ENCODE peak calls at places on chromosomes 11 and 22, in seven cellular contexts. One of them, this sample, is unnamed.

GRCh38 chr11:5289696-5290095 is 12.1 kb downstream of the OR51B4 start:
- DNase-seq in stimulated activated CD4-positive, alpha-beta T cell treated with anti-CD3 and anti-CD28 coated beads, Interleukin-2, amount 100 ng/mL, for 4 hours: no peak
- DNase-seq in NCI-H1930: no peak
- DNase-seq in HTR-8/SVneo: no peak
- DNase-seq in cardiac fibroblast: peak
- DNase-seq in sciatic nerve: no peak
- DNase-seq in amniotic stem cell: no peak
- DNase-seq in this sample: no peak

GRCh38 chr22:22692707-22693530 is 48.5 kb downstream of the GGTLC2 start:
- DNase-seq in cardiac fibroblast: peak
- DNase-seq in amniotic stem cell: no peak
- DNase-seq in sciatic nerve: no peak
- DNase-seq in HTR-8/SVneo: no peak
- DNase-seq in stimulated activated CD4-positive, alpha-beta T cell treated with anti-CD3 and anti-CD28 coated beads, Interleukin-2, amount 100 ng/mL, for 4 hours: peak
- DNase-seq in NCI-H1930: peak
- DNase-seq in this sample: no peak

GRCh38 chr22:47388778-47389177 is 626.3 kb downstream of the TBC1D22A start:
- DNase-seq in sciatic nerve: no peak
- DNase-seq in HTR-8/SVneo: no peak
- DNase-seq in cardiac fibroblast: no peak
- DNase-seq in NCI-H1930: no peak
- DNase-seq in amniotic stem cell: no peak
- DNase-seq in stimulated activated CD4-positive, alpha-beta T cell treated with anti-CD3 and anti-CD28 coated beads, Interleukin-2, amount 100 ng/mL, for 4 hours: no peak
- DNase-seq in this sample: no peak

GRCh38 chr11:71186861-71187260 is 65.5 kb downstream of the SHANK2 start:
- DNase-seq in HTR-8/SVneo: no peak
- DNase-seq in sciatic nerve: peak
- DNase-seq in stimulated activated CD4-positive, alpha-beta T cell treated with anti-CD3 and anti-CD28 coated beads, Interleukin-2, amount 100 ng/mL, for 4 hours: no peak
- DNase-seq in amniotic stem cell: no peak
- DNase-seq in NCI-H1930: no peak
- DNase-seq in cardiac fibroblast: no peak
- DNase-seq in this sample: no peak

GRCh38 chr11:128484172-128484571 is 103.2 kb downstream of the ETS1 start:
- DNase-seq in cardiac fibroblast: no peak
- DNase-seq in HTR-8/SVneo: no peak
- DNase-seq in NCI-H1930: no peak
- DNase-seq in amniotic stem cell: no peak
- DNase-seq in stimulated activated CD4-positive, alpha-beta T cell treated with anti-CD3 and anti-CD28 coated beads, Interleukin-2, amount 100 ng/mL, for 4 hours: no peak
- DNase-seq in sciatic nerve: no peak
- DNase-seq in this sample: no peak

GRCh38 chr11:94134651-94135512 is 6.2 kb downstream of the PANX1 start:
- DNase-seq in amniotic stem cell: peak
- DNase-seq in cardiac fibroblast: peak
- DNase-seq in stimulated activated CD4-positive, alpha-beta T cell treated with anti-CD3 and anti-CD28 coated beads, Interleukin-2, amount 100 ng/mL, for 4 hours: no peak
- DNase-seq in NCI-H1930: no peak
- DNase-seq in sciatic nerve: peak
- DNase-seq in HTR-8/SVneo: no peak
- DNase-seq in this sample: peak

GRCh38 chr11:114607753-114608459 is 12.3 kb upstream of the NXPE4 start:
- DNase-seq in sciatic nerve: no peak
- DNase-seq in stimulated activated CD4-positive, alpha-beta T cell treated with anti-CD3 and anti-CD28 coated beads, Interleukin-2, amount 100 ng/mL, for 4 hours: no peak
- DNase-seq in NCI-H1930: no peak
- DNase-seq in HTR-8/SVneo: no peak
- DNase-seq in amniotic stem cell: no peak
- DNase-seq in cardiac fibroblast: no peak
- DNase-seq in this sample: no peak

GRCh38 chr11:55949330-55949729 is 13.1 kb upstream of the OR5I1 start:
- DNase-seq in cardiac fibroblast: no peak
- DNase-seq in HTR-8/SVneo: no peak
- DNase-seq in stimulated activated CD4-positive, alpha-beta T cell treated with anti-CD3 and anti-CD28 coated beads, Interleukin-2, amount 100 ng/mL, for 4 hours: no peak
- DNase-seq in NCI-H1930: no peak
- DNase-seq in amniotic stem cell: no peak
- DNase-seq in sciatic nerve: no peak
- DNase-seq in this sample: no peak

GRCh38 chr11:96309001-96309642 is 33.9 kb downstream of the MAML2 start:
- DNase-seq in cardiac fibroblast: peak
- DNase-seq in sciatic nerve: no peak
- DNase-seq in HTR-8/SVneo: no peak
- DNase-seq in amniotic stem cell: no peak
- DNase-seq in stimulated activated CD4-positive, alpha-beta T cell treated with anti-CD3 and anti-CD28 coated beads, Interleukin-2, amount 100 ng/mL, for 4 hours: no peak
- DNase-seq in NCI-H1930: no peak
- DNase-seq in this sample: no peak

GRCh38 chr11:43955381-43956118 is 13.1 kb downstream of the C11orf96 start:
- DNase-seq in stimulated activated CD4-positive, alpha-beta T cell treated with anti-CD3 and anti-CD28 coated beads, Interleukin-2, amount 100 ng/mL, for 4 hours: no peak
- DNase-seq in HTR-8/SVneo: no peak
- DNase-seq in cardiac fibroblast: peak
- DNase-seq in amniotic stem cell: no peak
- DNase-seq in NCI-H1930: no peak
- DNase-seq in sciatic nerve: no peak
- DNase-seq in this sample: no peak

GRCh38 chr22:31917227-31917921 is 27.0 kb upstream of the YWHAH start:
- DNase-seq in HTR-8/SVneo: no peak
- DNase-seq in stimulated activated CD4-positive, alpha-beta T cell treated with anti-CD3 and anti-CD28 coated beads, Interleukin-2, amount 100 ng/mL, for 4 hours: no peak
- DNase-seq in NCI-H1930: no peak
- DNase-seq in sciatic nerve: no peak
- DNase-seq in cardiac fibroblast: no peak
- DNase-seq in amniotic stem cell: no peak
- DNase-seq in this sample: no peak

GRCh38 chr11:130671801-130672700 is 223.6 kb downstream of the ADAMTS15 start:
- DNase-seq in cardiac fibroblast: peak
- DNase-seq in NCI-H1930: no peak
- DNase-seq in amniotic stem cell: peak
- DNase-seq in stimulated activated CD4-positive, alpha-beta T cell treated with anti-CD3 and anti-CD28 coated beads, Interleukin-2, amount 100 ng/mL, for 4 hours: no peak
- DNase-seq in HTR-8/SVneo: no peak
- DNase-seq in sciatic nerve: peak
- DNase-seq in this sample: no peak

GRCh38 chr11:67273260-67273990 is 7.2 kb downstream of the GRK2 start:
- DNase-seq in sciatic nerve: peak
- DNase-seq in HTR-8/SVneo: no peak
- DNase-seq in NCI-H1930: no peak
- DNase-seq in stimulated activated CD4-positive, alpha-beta T cell treated with anti-CD3 and anti-CD28 coated beads, Interleukin-2, amount 100 ng/mL, for 4 hours: no peak
- DNase-seq in amniotic stem cell: no peak
- DNase-seq in cardiac fibroblast: no peak
- DNase-seq in this sample: no peak

GRCh38 chr11:62664405-62665074 is 470 bp downstream of the C11orf98 start:
- DNase-seq in HTR-8/SVneo: peak
- DNase-seq in cardiac fibroblast: peak
- DNase-seq in NCI-H1930: peak
- DNase-seq in stimulated activated CD4-positive, alpha-beta T cell treated with anti-CD3 and anti-CD28 coated beads, Interleukin-2, amount 100 ng/mL, for 4 hours: peak
- DNase-seq in sciatic nerve: peak
- DNase-seq in amniotic stem cell: peak
- DNase-seq in this sample: no peak

GRCh38 chr11:73252577-73253191 is 19.5 kb upstream of the P2RY6 start:
- DNase-seq in stimulated activated CD4-positive, alpha-beta T cell treated with anti-CD3 and anti-CD28 coated beads, Interleukin-2, amount 100 ng/mL, for 4 hours: no peak
- DNase-seq in HTR-8/SVneo: no peak
- DNase-seq in NCI-H1930: peak
- DNase-seq in amniotic stem cell: no peak
- DNase-seq in cardiac fibroblast: no peak
- DNase-seq in sciatic nerve: peak
- DNase-seq in this sample: no peak

GRCh38 chr22:39080052-39080762 is 3.1 kb downstream of the APOBEC3G start:
- DNase-seq in sciatic nerve: no peak
- DNase-seq in stimulated activated CD4-positive, alpha-beta T cell treated with anti-CD3 and anti-CD28 coated beads, Interleukin-2, amount 100 ng/mL, for 4 hours: no peak
- DNase-seq in cardiac fibroblast: no peak
- DNase-seq in HTR-8/SVneo: no peak
- DNase-seq in NCI-H1930: no peak
- DNase-seq in amniotic stem cell: no peak
- DNase-seq in this sample: no peak

GRCh38 chr11:126926376-126926791 is 74.2 kb downstream of the KIRREL3 start:
- DNase-seq in stimulated activated CD4-positive, alpha-beta T cell treated with anti-CD3 and anti-CD28 coated beads, Interleukin-2, amount 100 ng/mL, for 4 hours: no peak
- DNase-seq in NCI-H1930: no peak
- DNase-seq in HTR-8/SVneo: no peak
- DNase-seq in amniotic stem cell: no peak
- DNase-seq in cardiac fibroblast: peak
- DNase-seq in sciatic nerve: no peak
- DNase-seq in this sample: no peak

GRCh38 chr22:26766510-26767350 is 109.3 kb downstream of the MIAT start:
- DNase-seq in sciatic nerve: no peak
- DNase-seq in amniotic stem cell: no peak
- DNase-seq in HTR-8/SVneo: no peak
- DNase-seq in cardiac fibroblast: no peak
- DNase-seq in stimulated activated CD4-positive, alpha-beta T cell treated with anti-CD3 and anti-CD28 coated beads, Interleukin-2, amount 100 ng/mL, for 4 hours: no peak
- DNase-seq in NCI-H1930: no peak
- DNase-seq in this sample: no peak

GRCh38 chr11:60756307-60757032 is at the start of gene MS4A15:
- DNase-seq in amniotic stem cell: no peak
- DNase-seq in HTR-8/SVneo: no peak
- DNase-seq in stimulated activated CD4-positive, alpha-beta T cell treated with anti-CD3 and anti-CD28 coated beads, Interleukin-2, amount 100 ng/mL, for 4 hours: no peak
- DNase-seq in NCI-H1930: no peak
- DNase-seq in cardiac fibroblast: peak
- DNase-seq in sciatic nerve: no peak
- DNase-seq in this sample: no peak

GRCh38 chr11:616320-617220 is 820 bp upstream of the IRF7 start:
- DNase-seq in stimulated activated CD4-positive, alpha-beta T cell treated with anti-CD3 and anti-CD28 coated beads, Interleukin-2, amount 100 ng/mL, for 4 hours: no peak
- DNase-seq in NCI-H1930: no peak
- DNase-seq in sciatic nerve: no peak
- DNase-seq in amniotic stem cell: no peak
- DNase-seq in cardiac fibroblast: no peak
- DNase-seq in HTR-8/SVneo: no peak
- DNase-seq in this sample: no peak

GRCh38 chr11:127105578-127105977 is 105.0 kb upstream of the KIRREL3 start:
- DNase-seq in cardiac fibroblast: no peak
- DNase-seq in amniotic stem cell: no peak
- DNase-seq in stimulated activated CD4-positive, alpha-beta T cell treated with anti-CD3 and anti-CD28 coated beads, Interleukin-2, amount 100 ng/mL, for 4 hours: no peak
- DNase-seq in sciatic nerve: no peak
- DNase-seq in NCI-H1930: no peak
- DNase-seq in HTR-8/SVneo: no peak
- DNase-seq in this sample: no peak

GRCh38 chr11:13462311-13462927 is 603 bp downstream of the BTBD10 start:
- DNase-seq in cardiac fibroblast: peak
- DNase-seq in sciatic nerve: peak
- DNase-seq in HTR-8/SVneo: peak
- DNase-seq in stimulated activated CD4-positive, alpha-beta T cell treated with anti-CD3 and anti-CD28 coated beads, Interleukin-2, amount 100 ng/mL, for 4 hours: peak
- DNase-seq in amniotic stem cell: no peak
- DNase-seq in NCI-H1930: peak
- DNase-seq in this sample: no peak

GRCh38 chr11:31419138-31419537 is 49.5 kb downstream of the DNAJC24 start:
- DNase-seq in stimulated activated CD4-positive, alpha-beta T cell treated with anti-CD3 and anti-CD28 coated beads, Interleukin-2, amount 100 ng/mL, for 4 hours: no peak
- DNase-seq in sciatic nerve: no peak
- DNase-seq in NCI-H1930: no peak
- DNase-seq in amniotic stem cell: no peak
- DNase-seq in HTR-8/SVneo: no peak
- DNase-seq in cardiac fibroblast: no peak
- DNase-seq in this sample: no peak

GRCh38 chr11:115334932-115335788 is 169.1 kb downstream of the CADM1 start:
- DNase-seq in cardiac fibroblast: peak
- DNase-seq in stimulated activated CD4-positive, alpha-beta T cell treated with anti-CD3 and anti-CD28 coated beads, Interleukin-2, amount 100 ng/mL, for 4 hours: no peak
- DNase-seq in amniotic stem cell: no peak
- DNase-seq in NCI-H1930: no peak
- DNase-seq in HTR-8/SVneo: peak
- DNase-seq in sciatic nerve: no peak
- DNase-seq in this sample: no peak

GRCh38 chr22:19874307-19875060 is 19.8 kb upstream of the GNB1L start:
- DNase-seq in stimulated activated CD4-positive, alpha-beta T cell treated with anti-CD3 and anti-CD28 coated beads, Interleukin-2, amount 100 ng/mL, for 4 hours: no peak
- DNase-seq in amniotic stem cell: no peak
- DNase-seq in NCI-H1930: no peak
- DNase-seq in HTR-8/SVneo: no peak
- DNase-seq in cardiac fibroblast: no peak
- DNase-seq in sciatic nerve: peak
- DNase-seq in this sample: no peak

GRCh38 chr11:250740-251299 is 14.0 kb downstream of the PSMD13 start:
- DNase-seq in stimulated activated CD4-positive, alpha-beta T cell treated with anti-CD3 and anti-CD28 coated beads, Interleukin-2, amount 100 ng/mL, for 4 hours: peak
- DNase-seq in sciatic nerve: peak
- DNase-seq in NCI-H1930: no peak
- DNase-seq in amniotic stem cell: no peak
- DNase-seq in cardiac fibroblast: peak
- DNase-seq in HTR-8/SVneo: no peak
- DNase-seq in this sample: no peak

GRCh38 chr22:35899736-35900135 is 128.9 kb downstream of the RBFOX2 start:
- DNase-seq in stimulated activated CD4-positive, alpha-beta T cell treated with anti-CD3 and anti-CD28 coated beads, Interleukin-2, amount 100 ng/mL, for 4 hours: no peak
- DNase-seq in NCI-H1930: no peak
- DNase-seq in amniotic stem cell: no peak
- DNase-seq in HTR-8/SVneo: no peak
- DNase-seq in sciatic nerve: no peak
- DNase-seq in cardiac fibroblast: no peak
- DNase-seq in this sample: no peak

GRCh38 chr11:69274531-69275016 is 19.4 kb upstream of the MYEOV start:
- DNase-seq in NCI-H1930: no peak
- DNase-seq in cardiac fibroblast: no peak
- DNase-seq in HTR-8/SVneo: no peak
- DNase-seq in stimulated activated CD4-positive, alpha-beta T cell treated with anti-CD3 and anti-CD28 coated beads, Interleukin-2, amount 100 ng/mL, for 4 hours: no peak
- DNase-seq in sciatic nerve: no peak
- DNase-seq in amniotic stem cell: no peak
- DNase-seq in this sample: no peak

GRCh38 chr11:95723353-95723942 is 66.1 kb downstream of the FAM76B start:
- DNase-seq in HTR-8/SVneo: no peak
- DNase-seq in NCI-H1930: no peak
- DNase-seq in stimulated activated CD4-positive, alpha-beta T cell treated with anti-CD3 and anti-CD28 coated beads, Interleukin-2, amount 100 ng/mL, for 4 hours: no peak
- DNase-seq in amniotic stem cell: no peak
- DNase-seq in sciatic nerve: no peak
- DNase-seq in cardiac fibroblast: no peak
- DNase-seq in this sample: no peak

GRCh38 chr11:75239551-75240290 is 853 bp upstream of the TPBGL start:
- DNase-seq in cardiac fibroblast: no peak
- DNase-seq in sciatic nerve: peak
- DNase-seq in HTR-8/SVneo: no peak
- DNase-seq in stimulated activated CD4-positive, alpha-beta T cell treated with anti-CD3 and anti-CD28 coated beads, Interleukin-2, amount 100 ng/mL, for 4 hours: no peak
- DNase-seq in amniotic stem cell: no peak
- DNase-seq in NCI-H1930: no peak
- DNase-seq in this sample: no peak

GRCh38 chr22:25833091-25833490 is 91.1 kb downstream of the MYO18B start:
- DNase-seq in HTR-8/SVneo: no peak
- DNase-seq in amniotic stem cell: no peak
- DNase-seq in cardiac fibroblast: no peak
- DNase-seq in stimulated activated CD4-positive, alpha-beta T cell treated with anti-CD3 and anti-CD28 coated beads, Interleukin-2, amount 100 ng/mL, for 4 hours: no peak
- DNase-seq in NCI-H1930: no peak
- DNase-seq in sciatic nerve: no peak
- DNase-seq in this sample: no peak

GRCh38 chr11:57480409-57481137 is 20.2 kb downstream of the RTN4RL2 start:
- DNase-seq in HTR-8/SVneo: peak
- DNase-seq in amniotic stem cell: no peak
- DNase-seq in sciatic nerve: peak
- DNase-seq in cardiac fibroblast: peak
- DNase-seq in stimulated activated CD4-positive, alpha-beta T cell treated with anti-CD3 and anti-CD28 coated beads, Interleukin-2, amount 100 ng/mL, for 4 hours: peak
- DNase-seq in NCI-H1930: peak
- DNase-seq in this sample: no peak

GRCh38 chr11:41113160-41113559 is 346.3 kb downstream of the LRRC4C start:
- DNase-seq in sciatic nerve: no peak
- DNase-seq in stimulated activated CD4-positive, alpha-beta T cell treated with anti-CD3 and anti-CD28 coated beads, Interleukin-2, amount 100 ng/mL, for 4 hours: no peak
- DNase-seq in amniotic stem cell: no peak
- DNase-seq in HTR-8/SVneo: no peak
- DNase-seq in NCI-H1930: no peak
- DNase-seq in cardiac fibroblast: no peak
- DNase-seq in this sample: no peak

GRCh38 chr22:42676059-42676607 is 26.9 kb upstream of the CYB5R3 start:
- DNase-seq in stimulated activated CD4-positive, alpha-beta T cell treated with anti-CD3 and anti-CD28 coated beads, Interleukin-2, amount 100 ng/mL, for 4 hours: no peak
- DNase-seq in NCI-H1930: no peak
- DNase-seq in sciatic nerve: no peak
- DNase-seq in cardiac fibroblast: peak
- DNase-seq in HTR-8/SVneo: no peak
- DNase-seq in amniotic stem cell: no peak
- DNase-seq in this sample: no peak

GRCh38 chr11:65894034-65894591 is 3.6 kb downstream of the CCDC85B start:
- DNase-seq in HTR-8/SVneo: no peak
- DNase-seq in cardiac fibroblast: no peak
- DNase-seq in amniotic stem cell: no peak
- DNase-seq in sciatic nerve: no peak
- DNase-seq in stimulated activated CD4-positive, alpha-beta T cell treated with anti-CD3 and anti-CD28 coated beads, Interleukin-2, amount 100 ng/mL, for 4 hours: no peak
- DNase-seq in NCI-H1930: no peak
- DNase-seq in this sample: no peak